ENCODE peak calls at places on chromosomes 4 and X, in five cellular contexts. One of them, this sample, is unnamed.

GRCh38 chr4:45662996-45663395 is 460.9 kb downstream of the GABRG1 start:
- DNase-seq in renal cortical epithelial cell: peak
- DNase-seq in GM04503: peak
- DNase-seq in heart left ventricle: peak
- DNase-seq in breast epithelium: no peak
- DNase-seq in this sample: no peak

GRCh38 chr4:13627185-13627605 is 330 bp downstream of the BOD1L1 start:
- DNase-seq in renal cortical epithelial cell: no peak
- DNase-seq in GM04503: no peak
- DNase-seq in heart left ventricle: peak
- DNase-seq in breast epithelium: no peak
- DNase-seq in this sample: no peak

GRCh38 chrX:115713465-115713864 is 152.5 kb downstream of the PLS3 start:
- DNase-seq in renal cortical epithelial cell: peak
- DNase-seq in GM04503: no peak
- DNase-seq in heart left ventricle: no peak
- DNase-seq in breast epithelium: no peak
- DNase-seq in this sample: no peak

GRCh38 chr4:137124278-137124932 is 407.9 kb downstream of the PCDH18 start:
- DNase-seq in renal cortical epithelial cell: peak
- DNase-seq in GM04503: peak
- DNase-seq in heart left ventricle: no peak
- DNase-seq in breast epithelium: no peak
- DNase-seq in this sample: peak

GRCh38 chr4:187789078-187789477 is 206.5 kb upstream of the ZFP42 start:
- DNase-seq in renal cortical epithelial cell: no peak
- DNase-seq in GM04503: no peak
- DNase-seq in heart left ventricle: no peak
- DNase-seq in breast epithelium: no peak
- DNase-seq in this sample: no peak

GRCh38 chrX:44155126-44155525 is 181.9 kb upstream of the NDP start:
- DNase-seq in renal cortical epithelial cell: no peak
- DNase-seq in GM04503: no peak
- DNase-seq in heart left ventricle: no peak
- DNase-seq in breast epithelium: no peak
- DNase-seq in this sample: no peak

GRCh38 chr4:143482753-143483362 is 30.6 kb upstream of the SMARCA5 start:
- DNase-seq in renal cortical epithelial cell: peak
- DNase-seq in GM04503: peak
- DNase-seq in heart left ventricle: no peak
- DNase-seq in breast epithelium: no peak
- DNase-seq in this sample: no peak

GRCh38 chr4:15327311-15328298 is 100.2 kb upstream of the C1QTNF7 start:
- DNase-seq in renal cortical epithelial cell: no peak
- DNase-seq in GM04503: peak
- DNase-seq in heart left ventricle: no peak
- DNase-seq in breast epithelium: no peak
- DNase-seq in this sample: peak

GRCh38 chrX:11678174-11678573 is 12.5 kb upstream of the ARHGAP6 start:
- DNase-seq in renal cortical epithelial cell: no peak
- DNase-seq in GM04503: no peak
- DNase-seq in heart left ventricle: no peak
- DNase-seq in breast epithelium: no peak
- DNase-seq in this sample: no peak

GRCh38 chrX:49627030-49627777 is 28.4 kb downstream of the GAGE1 start:
- DNase-seq in renal cortical epithelial cell: no peak
- DNase-seq in GM04503: no peak
- DNase-seq in heart left ventricle: no peak
- DNase-seq in breast epithelium: no peak
- DNase-seq in this sample: no peak

GRCh38 chr4:41406051-41406516 is 131.9 kb upstream of the LIMCH1 start:
- DNase-seq in renal cortical epithelial cell: no peak
- DNase-seq in GM04503: no peak
- DNase-seq in heart left ventricle: no peak
- DNase-seq in breast epithelium: no peak
- DNase-seq in this sample: no peak

GRCh38 chrX:4851534-4851933 is 1138.1 kb upstream of the PRKX start:
- DNase-seq in renal cortical epithelial cell: no peak
- DNase-seq in GM04503: no peak
- DNase-seq in heart left ventricle: no peak
- DNase-seq in breast epithelium: no peak
- DNase-seq in this sample: no peak

GRCh38 chr4:185567828-185568442 is 32.6 kb upstream of the PDLIM3 start:
- DNase-seq in renal cortical epithelial cell: no peak
- DNase-seq in GM04503: peak
- DNase-seq in heart left ventricle: peak
- DNase-seq in breast epithelium: peak
- DNase-seq in this sample: no peak

GRCh38 chr4:84583871-84584373 is 995 bp downstream of the CDS1 start:
- DNase-seq in renal cortical epithelial cell: no peak
- DNase-seq in GM04503: no peak
- DNase-seq in heart left ventricle: no peak
- DNase-seq in breast epithelium: no peak
- DNase-seq in this sample: no peak

GRCh38 chrX:138996268-138996667 is 284.8 kb upstream of the FGF13 start:
- DNase-seq in renal cortical epithelial cell: no peak
- DNase-seq in GM04503: no peak
- DNase-seq in heart left ventricle: no peak
- DNase-seq in breast epithelium: no peak
- DNase-seq in this sample: no peak

GRCh38 chrX:63560601-63561218 is 209.6 kb upstream of the SPIN4 start:
- DNase-seq in renal cortical epithelial cell: peak
- DNase-seq in GM04503: peak
- DNase-seq in heart left ventricle: peak
- DNase-seq in breast epithelium: peak
- DNase-seq in this sample: peak

GRCh38 chr4:70734168-70734954 is 12.6 kb downstream of the RUFY3 start:
- DNase-seq in renal cortical epithelial cell: peak
- DNase-seq in GM04503: no peak
- DNase-seq in heart left ventricle: no peak
- DNase-seq in breast epithelium: no peak
- DNase-seq in this sample: peak

GRCh38 chrX:56232221-56233082 is at the start of gene KLF8:
- DNase-seq in renal cortical epithelial cell: peak
- DNase-seq in GM04503: no peak
- DNase-seq in heart left ventricle: peak
- DNase-seq in breast epithelium: peak
- DNase-seq in this sample: no peak

GRCh38 chr4:88242144-88242543 is 42.2 kb downstream of the PPM1K start:
- DNase-seq in renal cortical epithelial cell: peak
- DNase-seq in GM04503: no peak
- DNase-seq in heart left ventricle: no peak
- DNase-seq in breast epithelium: no peak
- DNase-seq in this sample: no peak

GRCh38 chr4:125736057-125736456 is 421.3 kb downstream of the FAT4 start:
- DNase-seq in renal cortical epithelial cell: peak
- DNase-seq in GM04503: peak
- DNase-seq in heart left ventricle: no peak
- DNase-seq in breast epithelium: no peak
- DNase-seq in this sample: no peak

GRCh38 chr4:7335363-7336066 is 99.2 kb downstream of the PSAPL1 start:
- DNase-seq in renal cortical epithelial cell: peak
- DNase-seq in GM04503: no peak
- DNase-seq in heart left ventricle: peak
- DNase-seq in breast epithelium: peak
- DNase-seq in this sample: no peak

GRCh38 chrX:32592786-32593185 is 618.6 kb downstream of the DMD start:
- DNase-seq in renal cortical epithelial cell: no peak
- DNase-seq in GM04503: no peak
- DNase-seq in heart left ventricle: no peak
- DNase-seq in breast epithelium: no peak
- DNase-seq in this sample: no peak

GRCh38 chr4:159142254-159142653 is 39.4 kb downstream of the RAPGEF2 start:
- DNase-seq in renal cortical epithelial cell: no peak
- DNase-seq in GM04503: no peak
- DNase-seq in heart left ventricle: no peak
- DNase-seq in breast epithelium: no peak
- DNase-seq in this sample: no peak

GRCh38 chrX:153334654-153335295 is 822 bp downstream of the ZNF275 start:
- DNase-seq in renal cortical epithelial cell: no peak
- DNase-seq in GM04503: no peak
- DNase-seq in heart left ventricle: no peak
- DNase-seq in breast epithelium: no peak
- DNase-seq in this sample: no peak

GRCh38 chr4:39893693-39894072 is 84.0 kb downstream of the PDS5A start:
- DNase-seq in renal cortical epithelial cell: no peak
- DNase-seq in GM04503: no peak
- DNase-seq in heart left ventricle: no peak
- DNase-seq in breast epithelium: no peak
- DNase-seq in this sample: no peak

GRCh38 chrX:133670394-133670793 is 255.1 kb upstream of the GPC4 start:
- DNase-seq in renal cortical epithelial cell: peak
- DNase-seq in GM04503: peak
- DNase-seq in heart left ventricle: no peak
- DNase-seq in breast epithelium: no peak
- DNase-seq in this sample: no peak

GRCh38 chr4:150133605-150134004 is 55.4 kb downstream of the DCLK2 start:
- DNase-seq in renal cortical epithelial cell: no peak
- DNase-seq in GM04503: no peak
- DNase-seq in heart left ventricle: no peak
- DNase-seq in breast epithelium: no peak
- DNase-seq in this sample: no peak

GRCh38 chrX:3191821-3192220 is 150.6 kb downstream of the ARSF start:
- DNase-seq in renal cortical epithelial cell: no peak
- DNase-seq in GM04503: peak
- DNase-seq in heart left ventricle: no peak
- DNase-seq in breast epithelium: no peak
- DNase-seq in this sample: peak

GRCh38 chr4:2804973-2805501 is 12.2 kb downstream of the SH3BP2 start:
- DNase-seq in renal cortical epithelial cell: no peak
- DNase-seq in GM04503: no peak
- DNase-seq in heart left ventricle: no peak
- DNase-seq in breast epithelium: no peak
- DNase-seq in this sample: no peak

GRCh38 chr4:40976343-40976742 is 226.6 kb downstream of the NSUN7 start:
- DNase-seq in renal cortical epithelial cell: peak
- DNase-seq in GM04503: no peak
- DNase-seq in heart left ventricle: peak
- DNase-seq in breast epithelium: no peak
- DNase-seq in this sample: no peak

GRCh38 chr4:181659202-181659601 is 584.0 kb upstream of the TENM3 start:
- DNase-seq in renal cortical epithelial cell: no peak
- DNase-seq in GM04503: no peak
- DNase-seq in heart left ventricle: no peak
- DNase-seq in breast epithelium: no peak
- DNase-seq in this sample: no peak

GRCh38 chrX:153459976-153460375 is 10.4 kb downstream of the HAUS7 start:
- DNase-seq in renal cortical epithelial cell: peak
- DNase-seq in GM04503: no peak
- DNase-seq in heart left ventricle: no peak
- DNase-seq in breast epithelium: no peak
- DNase-seq in this sample: no peak

GRCh38 chrX:135009057-135009605 is 13.2 kb downstream of the RTL8B start:
- DNase-seq in renal cortical epithelial cell: no peak
- DNase-seq in GM04503: no peak
- DNase-seq in heart left ventricle: no peak
- DNase-seq in breast epithelium: no peak
- DNase-seq in this sample: no peak

GRCh38 chr4:26812049-26812729 is 48.5 kb upstream of the STIM2 start:
- DNase-seq in renal cortical epithelial cell: peak
- DNase-seq in GM04503: no peak
- DNase-seq in heart left ventricle: peak
- DNase-seq in breast epithelium: no peak
- DNase-seq in this sample: no peak

GRCh38 chr4:79682161-79682560 is 274.1 kb upstream of the GK2 start:
- DNase-seq in renal cortical epithelial cell: peak
- DNase-seq in GM04503: no peak
- DNase-seq in heart left ventricle: no peak
- DNase-seq in breast epithelium: no peak
- DNase-seq in this sample: no peak

GRCh38 chr4:20106926-20107325 is 144.8 kb upstream of the SLIT2 start:
- DNase-seq in renal cortical epithelial cell: no peak
- DNase-seq in GM04503: no peak
- DNase-seq in heart left ventricle: no peak
- DNase-seq in breast epithelium: no peak
- DNase-seq in this sample: no peak